ENCODE peak calls at places on chromosomes 13 and 19, in nine cellular contexts. Q, C, H, I, R, K, M, Y and W are unnamed samples.

GRCh38 chr19:40762754-40763153 is 11.8 kb downstream of the SNRPA start:
- DNase-seq in Q (no peak), C (peak; percentile 34), H (no peak), I (no peak), R (no peak), K (no peak), M (no peak), Y (no peak), W (no peak)

GRCh38 chr13:78131811-78132210 is 213.2 kb upstream of the EDNRB start:
- DNase-seq in Q (no peak), C (no peak), H (no peak), I (no peak), R (no peak), K (no peak), M (no peak), Y (peak; percentile 32), W (no peak)

GRCh38 chr19:1762243-1763140 is 9.2 kb downstream of the ONECUT3 start:
- DNase-seq in Q (no peak), C (no peak), H (no peak), I (no peak), R (no peak), K (no peak), M (no peak), Y (no peak), W (no peak)

GRCh38 chr13:26897706-26898550 is 137.3 kb upstream of the GPR12 start:
- DNase-seq in Q (no peak), C (no peak), H (no peak), I (no peak), R (no peak), K (no peak), M (no peak), Y (no peak), W (no peak)

GRCh38 chr13:89468081-89468480 is 1796.9 kb downstream of the SLITRK5 start:
- DNase-seq in Q (no peak), C (no peak), H (no peak), I (no peak), R (no peak), K (no peak), M (no peak), Y (no peak), W (no peak)

GRCh38 chr13:82751221-82751620 is 1131.1 kb downstream of the SLITRK1 start:
- DNase-seq in Q (no peak), C (no peak), H (no peak), I (no peak), R (no peak), K (no peak), M (no peak), Y (peak; percentile 66), W (no peak)

GRCh38 chr13:113588394-113589111 is 4.0 kb downstream of the TFDP1 start:
- DNase-seq in Q (no peak), C (no peak), H (no peak), I (no peak), R (no peak), K (no peak), M (no peak), Y (no peak), W (no peak)

GRCh38 chr19:50498219-50499056 is 12.6 kb downstream of the JOSD2 start:
- DNase-seq in Q (no peak), C (no peak), H (no peak), I (no peak), R (no peak), K (no peak), M (no peak), Y (no peak), W (no peak)

GRCh38 chr19:16202320-16203255 is 4.9 kb downstream of the AP1M1 start:
- DNase-seq in Q (no peak), C (peak; percentile 23), H (no peak), I (no peak), R (no peak), K (no peak), M (no peak), Y (no peak), W (no peak)

GRCh38 chr19:38879400-38879751 is 1.3 kb upstream of the RINL start:
- DNase-seq in Q (no peak), C (no peak), H (no peak), I (no peak), R (no peak), K (no peak), M (no peak), Y (no peak), W (no peak)

GRCh38 chr13:89968468-89968867 is 1379.0 kb upstream of the MIR17HG start:
- DNase-seq in Q (no peak), C (no peak), H (no peak), I (no peak), R (no peak), K (no peak), M (no peak), Y (no peak), W (no peak)

GRCh38 chr19:2603320-2603719 is 99.2 kb downstream of the GNG7 start:
- DNase-seq in Q (peak; percentile 55), C (peak; percentile 79), H (peak; percentile 59), I (no peak), R (no peak), K (peak; percentile 47), M (peak; percentile 34), Y (peak; percentile 30), W (no peak)

GRCh38 chr13:77470986-77471385 is 64.5 kb upstream of the SCEL start:
- DNase-seq in Q (no peak), C (no peak), H (no peak), I (no peak), R (no peak), K (no peak), M (no peak), Y (no peak), W (no peak)

GRCh38 chr13:111187879-111188643 is 73.0 kb downstream of the ARHGEF7 start:
- DNase-seq in Q (no peak), C (peak; percentile 58), H (no peak), I (no peak), R (peak; percentile 46), K (no peak), M (no peak), Y (peak; percentile 24), W (no peak)

GRCh38 chr13:41985788-41986508 is 25.0 kb upstream of the VWA8 start:
- DNase-seq in Q (no peak), C (no peak), H (no peak), I (no peak), R (no peak), K (no peak), M (peak; percentile 29), Y (peak; percentile 46), W (peak; percentile 24)

GRCh38 chr13:91533354-91533753 is 134.9 kb downstream of the GPC5 start:
- DNase-seq in Q (no peak), C (no peak), H (no peak), I (no peak), R (no peak), K (no peak), M (no peak), Y (no peak), W (no peak)

GRCh38 chr13:60454425-60454824 is 57.4 kb downstream of the TDRD3 start:
- DNase-seq in Q (no peak), C (no peak), H (no peak), I (no peak), R (no peak), K (no peak), M (no peak), Y (no peak), W (no peak)

GRCh38 chr19:11420429-11420893 is 1.3 kb upstream of the RGL3 start:
- DNase-seq in Q (peak; percentile 73), C (no peak), H (peak; percentile 79), I (no peak), R (peak; percentile 50), K (peak; percentile 65), M (no peak), Y (peak; percentile 52), W (no peak)

GRCh38 chr19:20171285-20171684 is 4.3 kb downstream of the ZNF486 start:
- DNase-seq in Q (no peak), C (no peak), H (no peak), I (no peak), R (no peak), K (no peak), M (no peak), Y (no peak), W (no peak)

GRCh38 chr13:51929699-51930098 is 67.9 kb downstream of the CCDC70 start:
- DNase-seq in Q (no peak), C (no peak), H (no peak), I (no peak), R (no peak), K (no peak), M (no peak), Y (no peak), W (no peak)
- H3K27ac ChIP-seq in Q (no peak overlapping the region), C (no peak overlapping the region), H (no peak overlapping the region), I (no peak overlapping the region), R (no peak overlapping the region), K (no peak overlapping the region), M (no peak overlapping the region), Y (no peak overlapping the region), W (no peak overlapping the region)

GRCh38 chr19:5695649-5696195 is 5.6 kb downstream of the RPL36 start:
- DNase-seq in Q (no peak), C (no peak), H (no peak), I (no peak), R (no peak), K (no peak), M (no peak), Y (no peak), W (no peak)
- H3K36me3 ChIP-seq in Q (peaks cover 86% of the 10 kb centered on the region), C (peaks cover 12% of the 10 kb centered on the region), H (peaks cover 61% of the 10 kb centered on the region), I (peaks cover 69% of the 10 kb centered on the region), R (no peaks in the 10 kb centered on the region), K (peaks cover 7% of the 10 kb centered on the region), M (peaks cover 81% of the 10 kb centered on the region), Y (peaks cover 60% of the 10 kb centered on the region), W (peaks cover 90% of the 10 kb centered on the region)

GRCh38 chr19:18317998-18318800 is 4.7 kb downstream of the LSM4 start:
- DNase-seq in Q (peak; percentile 61), C (no peak), H (no peak), I (peak; percentile 35), R (no peak), K (no peak), M (no peak), Y (no peak), W (no peak)
- H3K27ac ChIP-seq in Q (peak overlapping the region; percentile 81), C (no peak overlapping the region), H (peak overlapping the region; percentile 29), I (peak overlapping the region; percentile 81), R (peak overlapping the region; percentile 72), K (no peak overlapping the region), M (no peak overlapping the region), Y (no peak overlapping the region), W (peak overlapping the region; percentile 52)

GRCh38 chr19:53872762-53873161 is 5.1 kb downstream of the MYADM start:
- DNase-seq in Q (no peak), C (no peak), H (no peak), I (no peak), R (no peak), K (no peak), M (no peak), Y (no peak), W (no peak)

GRCh38 chr19:53871448-53871847 is 3.8 kb downstream of the MYADM start:
- DNase-seq in Q (no peak), C (no peak), H (no peak), I (no peak), R (no peak), K (no peak), M (no peak), Y (no peak), W (no peak)

GRCh38 chr19:53874384-53874995 is 6.8 kb downstream of the MYADM start:
- DNase-seq in Q (no peak), C (no peak), H (no peak), I (no peak), R (no peak), K (no peak), M (no peak), Y (no peak), W (no peak)

GRCh38 chr19:53875602-53876340 is 6.2 kb upstream of the PRKCG start:
- DNase-seq in Q (no peak), C (no peak), H (no peak), I (no peak), R (no peak), K (no peak), M (no peak), Y (no peak), W (no peak)

GRCh38 chr19:53873451-53874383 is 6.0 kb downstream of the MYADM start:
- DNase-seq in Q (no peak), C (no peak), H (no peak), I (no peak), R (no peak), K (no peak), M (no peak), Y (no peak), W (no peak)
- H3K36me3 ChIP-seq in Q (peaks cover 34% of the 10 kb centered on the region), C (peaks cover 12% of the 10 kb centered on the region), H (peaks cover 46% of the 10 kb centered on the region), I (peaks cover 15% of the 10 kb centered on the region), R (no peaks in the 10 kb centered on the region), K (no peaks in the 10 kb centered on the region), M (peaks cover 61% of the 10 kb centered on the region), Y (peaks cover 18% of the 10 kb centered on the region), W (peaks cover 17% of the 10 kb centered on the region)